ENCODE peak calls at places on chromosomes 12 and 14, in six cellular contexts. One of them, this sample, is unnamed.

GRCh38 chr12:71475280-71475679 is 35.7 kb downstream of the LGR5 start:
- DNase-seq in A549: no peak
- DNase-seq in GM12878: no peak
- DNase-seq in HepG2: no peak
- DNase-seq in K562: no peak
- DNase-seq in NB4: no peak
- DNase-seq in this sample: no peak

GRCh38 chr12:120639771-120640721 is at the start of gene CABP1:
- DNase-seq in A549: no peak
- DNase-seq in GM12878: no peak
- DNase-seq in HepG2: peak
- DNase-seq in K562: peak
- DNase-seq in NB4: peak
- DNase-seq in this sample: no peak

GRCh38 chr12:115426732-115427131 is 742.8 kb upstream of the TBX3 start:
- DNase-seq in A549: peak
- DNase-seq in GM12878: no peak
- DNase-seq in HepG2: peak
- DNase-seq in K562: no peak
- DNase-seq in NB4: no peak
- DNase-seq in this sample: no peak

GRCh38 chr12:94690199-94690695 is 39.9 kb upstream of the TMCC3 start:
- DNase-seq in A549: no peak
- DNase-seq in GM12878: no peak
- DNase-seq in HepG2: peak
- DNase-seq in K562: no peak
- DNase-seq in NB4: no peak
- DNase-seq in this sample: peak

GRCh38 chr14:59358105-59358504 is 107.1 kb downstream of the GPR135 start:
- DNase-seq in A549: peak
- DNase-seq in GM12878: no peak
- DNase-seq in HepG2: peak
- DNase-seq in K562: peak
- DNase-seq in NB4: peak
- DNase-seq in this sample: no peak

GRCh38 chr12:49825360-49825970 is 2.7 kb downstream of the NCKAP5L start:
- DNase-seq in A549: no peak
- DNase-seq in GM12878: no peak
- DNase-seq in HepG2: no peak
- DNase-seq in K562: peak
- DNase-seq in NB4: peak
- DNase-seq in this sample: no peak

GRCh38 chr14:75155159-75155558 is 21.3 kb downstream of the TMED10 start:
- DNase-seq in A549: no peak
- DNase-seq in GM12878: no peak
- DNase-seq in HepG2: no peak
- DNase-seq in K562: no peak
- DNase-seq in NB4: no peak
- DNase-seq in this sample: no peak

GRCh38 chr12:113910751-113911272 is 55.3 kb downstream of the RBM19 start:
- DNase-seq in A549: no peak
- DNase-seq in GM12878: no peak
- DNase-seq in HepG2: no peak
- DNase-seq in K562: no peak
- DNase-seq in NB4: no peak
- DNase-seq in this sample: no peak

GRCh38 chr14:75242546-75243273 is 35.9 kb upstream of the FOS start:
- DNase-seq in A549: no peak
- DNase-seq in GM12878: no peak
- DNase-seq in HepG2: no peak
- DNase-seq in K562: no peak
- DNase-seq in NB4: no peak
- DNase-seq in this sample: no peak

GRCh38 chr12:1488908-1489381 is 105.4 kb downstream of the FBXL14 start:
- DNase-seq in A549: no peak
- DNase-seq in GM12878: no peak
- DNase-seq in HepG2: no peak
- DNase-seq in K562: no peak
- DNase-seq in NB4: peak
- DNase-seq in this sample: no peak

GRCh38 chr14:33940561-33941011 is 10.3 kb downstream of the EGLN3 start:
- DNase-seq in A549: no peak
- DNase-seq in GM12878: no peak
- DNase-seq in HepG2: no peak
- DNase-seq in K562: peak
- DNase-seq in NB4: no peak
- DNase-seq in this sample: no peak

GRCh38 chr12:4779749-4780148 is 59.5 kb downstream of the GALNT8 start:
- DNase-seq in A549: no peak
- DNase-seq in GM12878: no peak
- DNase-seq in HepG2: no peak
- DNase-seq in K562: no peak
- DNase-seq in NB4: no peak
- DNase-seq in this sample: no peak

GRCh38 chr14:98957211-98958047 is 314.6 kb downstream of the BCL11B start:
- DNase-seq in A549: peak
- DNase-seq in GM12878: no peak
- DNase-seq in HepG2: no peak
- DNase-seq in K562: no peak
- DNase-seq in NB4: peak
- DNase-seq in this sample: no peak

GRCh38 chr12:53999596-54000104 is 311 bp upstream of the HOXC9 start:
- DNase-seq in A549: peak
- DNase-seq in GM12878: no peak
- DNase-seq in HepG2: peak
- DNase-seq in K562: peak
- DNase-seq in NB4: peak
- DNase-seq in this sample: no peak
- TF ChIP-seq MYC in A549: no peak
- TF ChIP-seq MYC in GM12878: no peak
- TF ChIP-seq MYC in HepG2: no peak
- TF ChIP-seq MYC in K562: peak
- TF ChIP-seq MYC in NB4: no peak
- TF ChIP-seq MYC in this sample: no peak

DNA sequence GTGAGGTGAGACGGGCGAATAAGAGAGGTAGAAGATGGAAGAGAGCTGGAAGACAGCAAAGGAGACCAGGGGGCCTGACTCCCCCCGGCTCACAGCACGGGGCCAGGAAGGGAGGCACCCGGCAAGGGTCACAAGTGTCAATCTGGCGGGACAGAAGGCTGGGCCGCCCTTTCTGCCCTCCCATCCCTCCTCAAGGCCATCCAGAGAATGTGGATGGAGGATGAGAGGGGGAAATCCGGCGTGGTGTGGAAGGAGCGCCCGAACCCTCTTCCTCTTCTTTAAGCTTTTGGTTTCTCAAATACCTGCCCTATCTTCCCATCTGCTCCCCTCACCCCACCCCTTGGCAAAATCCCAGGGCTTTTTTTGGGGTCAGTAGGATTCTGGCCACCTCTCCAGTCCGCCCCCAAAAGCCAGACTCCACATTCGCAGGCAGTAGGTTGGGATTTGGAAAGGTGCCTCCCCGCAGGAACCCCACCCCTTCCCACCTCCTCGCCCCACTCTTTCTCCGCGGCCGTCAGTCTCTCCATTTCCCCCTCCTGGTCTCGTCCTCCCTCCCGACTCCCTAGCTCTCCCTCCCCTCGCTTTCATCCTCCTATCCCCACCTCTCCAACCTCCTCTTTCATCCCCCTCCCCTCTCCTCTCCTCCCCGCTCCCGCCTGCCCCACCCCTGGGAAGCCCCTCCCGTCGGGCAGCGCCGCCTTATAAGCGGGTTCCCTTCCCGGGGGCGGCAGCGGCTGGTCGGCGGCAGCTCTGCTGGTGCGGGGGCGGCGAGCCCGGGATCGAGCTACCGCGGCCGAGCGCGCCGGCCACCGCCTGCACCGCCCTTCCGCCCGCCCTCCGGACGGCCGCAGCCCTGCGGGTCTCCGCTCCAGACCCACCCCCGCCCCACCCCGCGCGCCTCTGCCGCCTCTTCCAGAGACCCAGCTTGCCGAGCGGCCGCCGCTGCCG is at the start of gene PTMS:
- DNase-seq in A549: peak
- DNase-seq in GM12878: no peak
- DNase-seq in HepG2: peak
- DNase-seq in K562: peak
- DNase-seq in NB4: peak
- DNase-seq in this sample: peak
- TF ChIP-seq POLR2A in A549: peak
- TF ChIP-seq POLR2A in GM12878: peak
- TF ChIP-seq POLR2A in HepG2: no peak
- TF ChIP-seq POLR2A in K562: peak
- TF ChIP-seq POLR2A in NB4: peak
- TF ChIP-seq POLR2A in this sample: peak

GRCh38 chr12:76740501-76740900 is 23.4 kb upstream of the ZDHHC17 start:
- DNase-seq in A549: no peak
- DNase-seq in GM12878: no peak
- DNase-seq in HepG2: no peak
- DNase-seq in K562: no peak
- DNase-seq in NB4: no peak
- DNase-seq in this sample: no peak

GRCh38 chr12:76739896-76740295 is 24.0 kb upstream of the ZDHHC17 start:
- DNase-seq in A549: no peak
- DNase-seq in GM12878: no peak
- DNase-seq in HepG2: no peak
- DNase-seq in K562: no peak
- DNase-seq in NB4: no peak
- DNase-seq in this sample: no peak

DNA sequence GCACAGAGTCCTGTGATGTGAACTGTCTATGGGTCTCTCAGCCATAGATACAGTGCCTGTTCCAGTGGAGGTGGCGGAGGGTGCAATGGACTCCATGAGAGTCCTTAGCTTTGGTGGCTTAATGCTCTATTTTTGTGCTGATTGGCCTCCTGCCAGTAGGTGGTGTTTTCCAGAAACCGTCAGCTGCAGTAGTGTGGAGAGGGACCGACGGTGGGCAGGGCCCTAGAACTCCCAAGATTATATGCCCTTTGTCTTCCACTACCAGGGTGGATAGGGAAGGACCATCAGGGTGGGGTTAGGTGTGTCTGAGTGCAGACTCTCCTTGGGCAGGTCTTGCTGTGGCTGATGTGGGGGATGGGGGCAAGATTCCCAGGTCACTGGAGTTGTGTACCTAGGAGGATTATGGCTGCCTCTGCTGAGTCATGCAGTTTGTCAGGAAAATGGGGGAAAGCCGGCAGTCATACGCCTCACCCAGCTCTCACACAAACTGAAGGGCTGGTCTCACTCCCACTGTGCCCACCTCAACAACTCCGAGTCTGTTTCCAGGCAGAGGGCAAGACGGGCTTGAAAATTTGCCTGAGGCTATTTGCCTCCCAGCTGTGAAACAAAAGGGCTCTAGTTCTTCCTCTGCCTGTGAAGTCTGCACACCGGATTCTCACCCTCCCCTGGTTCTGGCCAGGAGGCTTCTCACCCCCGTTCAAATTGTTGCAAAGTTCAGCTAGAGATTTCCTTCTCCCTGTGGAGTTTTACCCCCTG is 24.9 kb upstream of the ZDHHC17 start:
- DNase-seq in A549: no peak
- DNase-seq in GM12878: no peak
- DNase-seq in HepG2: peak
- DNase-seq in K562: no peak
- DNase-seq in NB4: no peak
- DNase-seq in this sample: no peak
- TF ChIP-seq MYC in A549: no peak
- TF ChIP-seq MYC in GM12878: no peak
- TF ChIP-seq MYC in HepG2: no peak
- TF ChIP-seq MYC in K562: no peak
- TF ChIP-seq MYC in NB4: no peak
- TF ChIP-seq MYC in this sample: no peak

DNA sequence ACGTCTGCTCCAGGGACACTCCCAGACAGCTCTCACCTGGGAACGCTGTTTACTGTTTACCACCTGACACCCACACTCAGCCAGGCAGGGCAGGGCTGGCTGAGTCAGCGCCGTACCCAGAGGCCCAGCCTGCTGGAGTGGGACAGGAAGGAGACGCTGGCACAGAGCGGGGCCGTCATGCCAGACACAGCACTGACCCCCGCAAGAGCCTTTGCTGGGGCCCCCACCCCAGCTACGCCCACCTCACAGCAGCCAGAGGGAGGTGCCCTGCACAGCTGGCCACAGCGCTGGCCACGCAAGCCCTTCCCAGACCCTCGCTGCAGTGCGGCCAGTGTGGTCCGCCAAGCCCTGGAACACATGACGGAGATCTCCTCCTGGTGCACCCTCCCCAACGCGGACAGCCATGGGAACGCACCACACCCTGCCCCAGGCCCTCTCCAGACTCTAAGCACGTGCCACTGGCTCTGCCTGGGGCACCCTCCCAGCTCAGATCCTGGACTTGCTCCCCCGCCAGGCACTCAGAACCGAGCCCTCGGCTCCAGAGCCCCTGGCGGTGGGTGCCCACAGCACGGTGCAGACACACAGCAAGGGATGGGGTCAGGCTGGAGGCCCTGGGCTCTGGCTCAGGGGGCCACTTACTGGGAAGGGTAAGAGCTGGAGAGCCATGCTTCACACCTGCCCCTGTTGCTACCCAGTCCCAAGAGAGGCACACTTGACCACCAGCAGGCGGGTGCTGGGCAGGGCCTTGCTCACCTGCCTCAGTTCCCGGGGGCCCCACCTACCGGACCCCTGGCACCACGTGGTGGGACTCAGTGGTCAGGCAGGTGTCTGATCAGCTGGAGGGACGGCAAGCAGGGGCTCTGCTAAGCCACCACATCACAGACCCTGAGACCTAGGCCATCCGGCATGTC is 5.6 kb downstream of the AHNAK2 start:
- DNase-seq in A549: peak
- DNase-seq in GM12878: no peak
- DNase-seq in HepG2: no peak
- DNase-seq in K562: no peak
- DNase-seq in NB4: no peak
- DNase-seq in this sample: peak
- TF ChIP-seq POLR2A in A549: no peak
- TF ChIP-seq POLR2A in GM12878: no peak
- TF ChIP-seq POLR2A in HepG2: no peak
- TF ChIP-seq POLR2A in K562: no peak
- TF ChIP-seq POLR2A in NB4: no peak
- TF ChIP-seq POLR2A in this sample: no peak

This sample was measured in endothelial cell of umbilical vein.